ENCODE peak calls at places on chromosomes 1 and 21, in six cellular contexts. B, Z, L, H, C and Y are unnamed samples.

GRCh38 chr1:206586501-206587445 is 25.5 kb downstream of the EIF2D start:
- DNase-seq in C (no peak), L (no peak), B (no peak), H (no peak), Z (no peak), Y (no peak)

GRCh38 chr1:42480921-42481320 is 17.8 kb downstream of the CCDC30 start:
- DNase-seq in H (no peak), Z (no peak), B (no peak), C (no peak), L (no peak), Y (no peak)

GRCh38 chr21:42363331-42363730 is 3.0 kb downstream of the TFF1 start:
- DNase-seq in Z (no peak), L (no peak), B (no peak), C (no peak), H (no peak), Y (no peak)

GRCh38 chr1:218557731-218558130 is 212.6 kb downstream of the TGFB2 start:
- DNase-seq in L (peak), C (no peak), H (no peak), Z (no peak), B (peak), Y (no peak)

GRCh38 chr1:51276286-51276685 is 40.2 kb downstream of the RNF11 start:
- DNase-seq in Z (no peak), H (no peak), B (no peak), C (no peak), L (no peak), Y (no peak)

GRCh38 chr1:211928222-211928856 is 97.8 kb upstream of the LPGAT1 start:
- DNase-seq in H (no peak), C (no peak), L (peak), Z (peak), B (no peak), Y (no peak)

GRCh38 chr1:31429583-31429982 is 16.6 kb downstream of the SERINC2 start:
- DNase-seq in C (no peak), L (no peak), H (no peak), Z (no peak), B (no peak), Y (no peak)

GRCh38 chr1:70674981-70675685 is 264.1 kb downstream of the CTH start:
- DNase-seq in L (peak), C (no peak), B (no peak), H (no peak), Z (no peak), Y (no peak)

GRCh38 chr1:57158660-57159059 is 192.8 kb upstream of the C8B start:
- DNase-seq in H (no peak), L (no peak), C (no peak), B (no peak), Z (no peak), Y (no peak)

GRCh38 chr21:36027352-36027751 is 33.0 kb downstream of the SETD4 start:
- DNase-seq in Z (no peak), C (no peak), B (no peak), H (no peak), L (no peak), Y (no peak)

GRCh38 chr1:62905309-62905708 is 121.4 kb downstream of the ATG4C start:
- DNase-seq in H (no peak), C (no peak), L (peak), B (no peak), Z (no peak), Y (no peak)

GRCh38 chr1:160363010-160363409 is 3.9 kb upstream of the NHLH1 start:
- DNase-seq in Z (no peak), L (no peak), B (no peak), H (no peak), C (no peak), Y (no peak)

GRCh38 chr21:41947596-41948403 is 6.0 kb downstream of the C2CD2 start:
- DNase-seq in H (no peak), C (no peak), L (no peak), B (no peak), Z (no peak), Y (peak)

GRCh38 chr1:22285545-22286396 is 142.9 kb upstream of the WNT4 start:
- DNase-seq in H (no peak), L (no peak), C (no peak), Z (no peak), B (peak), Y (no peak)

GRCh38 chr1:211959221-211959620 is 76.1 kb downstream of the INTS7 start:
- DNase-seq in L (no peak), B (no peak), H (no peak), Z (no peak), C (no peak), Y (no peak)

GRCh38 chr21:17660449-17660848 is 47.7 kb upstream of the BTG3 start:
- DNase-seq in Z (no peak), B (peak), H (no peak), C (no peak), L (no peak), Y (no peak)

GRCh38 chr1:109499661-109500536 is 6.0 kb downstream of the CYB561D1 start:
- DNase-seq in H (peak), L (peak), Z (peak), B (peak), C (peak), Y (no peak)

GRCh38 chr1:179586107-179586823 is 5.4 kb upstream of the TDRD5 start:
- DNase-seq in H (peak), Z (peak), B (peak), L (peak), C (no peak), Y (no peak)

GRCh38 chr1:174659823-174660222 is 212.1 kb downstream of the GPR52 start:
- DNase-seq in C (no peak), B (peak), L (no peak), H (no peak), Z (no peak), Y (no peak)

GRCh38 chr1:2391034-2391384 is 345 bp downstream of the MORN1 start:
- DNase-seq in C (peak), B (peak), H (no peak), Z (no peak), L (no peak), Y (no peak)

GRCh38 chr1:202162049-202162417 is 1.6 kb upstream of the PTPN7 start:
- DNase-seq in C (peak), B (no peak), H (no peak), Z (no peak), L (no peak), Y (no peak)